ENCODE peak calls at places on chromosome 14, in ten cellular contexts. One of them, this sample, is unnamed.

GRCh38 chr14:101362529-101363260 is 198.6 kb upstream of the DIO3 start:
- DNase-seq in CD8-positive, alpha-beta memory T cell: no peak
- DNase-seq in right cardiac atrium: no peak
- DNase-seq in CD8-positive, alpha-beta T cell: peak; percentile 21
- DNase-seq in naive thymus-derived CD4-positive, alpha-beta T cell: no peak
- DNase-seq in brain microvascular endothelial cell: no peak
- DNase-seq in MM.1S: no peak
- DNase-seq in IMR-90: no peak
- DNase-seq in tibial artery: no peak
- DNase-seq in left ventricle myocardium inferior: no peak
- DNase-seq in this sample: no peak

GRCh38 chr14:52315355-52315718 is 1.2 kb downstream of the PTGER2 start:
- DNase-seq in MM.1S: no peak
- DNase-seq in brain microvascular endothelial cell: no peak
- DNase-seq in tibial artery: no peak
- DNase-seq in right cardiac atrium: no peak
- DNase-seq in left ventricle myocardium inferior: no peak
- DNase-seq in naive thymus-derived CD4-positive, alpha-beta T cell: no peak
- DNase-seq in CD8-positive, alpha-beta memory T cell: peak; percentile 31
- DNase-seq in IMR-90: peak; percentile 39
- DNase-seq in CD8-positive, alpha-beta T cell: no peak
- DNase-seq in this sample: no peak

GRCh38 chr14:31893156-31893813 is 183.8 kb upstream of the ARHGAP5 start:
- DNase-seq in naive thymus-derived CD4-positive, alpha-beta T cell: no peak
- DNase-seq in MM.1S: no peak
- DNase-seq in CD8-positive, alpha-beta memory T cell: no peak
- DNase-seq in CD8-positive, alpha-beta T cell: no peak
- DNase-seq in tibial artery: no peak
- DNase-seq in brain microvascular endothelial cell: no peak
- DNase-seq in left ventricle myocardium inferior: no peak
- DNase-seq in IMR-90: peak; percentile 39
- DNase-seq in right cardiac atrium: no peak
- DNase-seq in this sample: no peak

GRCh38 chr14:88554458-88555286 is at the start of gene PTPN21:
- DNase-seq in brain microvascular endothelial cell: peak; percentile 42
- DNase-seq in left ventricle myocardium inferior: peak; percentile 82
- DNase-seq in right cardiac atrium: peak; percentile 91
- DNase-seq in IMR-90: peak; percentile 64
- DNase-seq in tibial artery: peak; percentile 64
- DNase-seq in MM.1S: peak; percentile 17
- DNase-seq in naive thymus-derived CD4-positive, alpha-beta T cell: no peak
- DNase-seq in CD8-positive, alpha-beta T cell: no peak
- DNase-seq in CD8-positive, alpha-beta memory T cell: no peak
- DNase-seq in this sample: peak; percentile 94

GRCh38 chr14:68911594-68912227 is 67.4 kb downstream of the ACTN1 start:
- DNase-seq in brain microvascular endothelial cell: peak; percentile 55
- DNase-seq in right cardiac atrium: peak; percentile 87
- DNase-seq in tibial artery: peak; percentile 74
- DNase-seq in CD8-positive, alpha-beta memory T cell: peak; percentile 61
- DNase-seq in left ventricle myocardium inferior: peak; percentile 64
- DNase-seq in IMR-90: peak; percentile 75
- DNase-seq in naive thymus-derived CD4-positive, alpha-beta T cell: peak; percentile 81
- DNase-seq in CD8-positive, alpha-beta T cell: peak; percentile 86
- DNase-seq in MM.1S: peak; percentile 36
- DNase-seq in this sample: peak; percentile 92

GRCh38 chr14:64114166-64114565 is 180.0 kb downstream of the ESR2 start:
- DNase-seq in naive thymus-derived CD4-positive, alpha-beta T cell: no peak
- DNase-seq in CD8-positive, alpha-beta T cell: no peak
- DNase-seq in brain microvascular endothelial cell: peak; percentile 49
- DNase-seq in left ventricle myocardium inferior: no peak
- DNase-seq in IMR-90: peak; percentile 21
- DNase-seq in CD8-positive, alpha-beta memory T cell: no peak
- DNase-seq in right cardiac atrium: no peak
- DNase-seq in tibial artery: no peak
- DNase-seq in MM.1S: no peak
- DNase-seq in this sample: no peak

GRCh38 chr14:69204753-69205152 is 13.5 kb downstream of the EXD2 start:
- DNase-seq in brain microvascular endothelial cell: no peak
- DNase-seq in CD8-positive, alpha-beta memory T cell: no peak
- DNase-seq in CD8-positive, alpha-beta T cell: no peak
- DNase-seq in tibial artery: no peak
- DNase-seq in left ventricle myocardium inferior: no peak
- DNase-seq in IMR-90: no peak
- DNase-seq in MM.1S: no peak
- DNase-seq in naive thymus-derived CD4-positive, alpha-beta T cell: no peak
- DNase-seq in right cardiac atrium: no peak
- DNase-seq in this sample: no peak

GRCh38 chr14:64682173-64682710 is 22.0 kb upstream of the PLEKHG3 start:
- DNase-seq in MM.1S: no peak
- DNase-seq in CD8-positive, alpha-beta T cell: no peak
- DNase-seq in CD8-positive, alpha-beta memory T cell: no peak
- DNase-seq in tibial artery: peak; percentile 83
- DNase-seq in right cardiac atrium: peak; percentile 92
- DNase-seq in brain microvascular endothelial cell: peak; percentile 32
- DNase-seq in naive thymus-derived CD4-positive, alpha-beta T cell: no peak
- DNase-seq in IMR-90: peak; percentile 38
- DNase-seq in left ventricle myocardium inferior: peak; percentile 64
- DNase-seq in this sample: no peak

GRCh38 chr14:93832665-93833064 is 44.4 kb upstream of the PRIMA1 start:
- DNase-seq in left ventricle myocardium inferior: peak; percentile 48
- DNase-seq in brain microvascular endothelial cell: no peak
- DNase-seq in naive thymus-derived CD4-positive, alpha-beta T cell: no peak
- DNase-seq in tibial artery: no peak
- DNase-seq in IMR-90: no peak
- DNase-seq in CD8-positive, alpha-beta memory T cell: no peak
- DNase-seq in MM.1S: no peak
- DNase-seq in CD8-positive, alpha-beta T cell: no peak
- DNase-seq in right cardiac atrium: peak; percentile 63
- DNase-seq in this sample: peak; percentile 81

GRCh38 chr14:102630405-102630804 is 38.0 kb downstream of the RCOR1 start:
- DNase-seq in left ventricle myocardium inferior: no peak
- DNase-seq in CD8-positive, alpha-beta memory T cell: no peak
- DNase-seq in tibial artery: no peak
- DNase-seq in right cardiac atrium: no peak
- DNase-seq in MM.1S: no peak
- DNase-seq in naive thymus-derived CD4-positive, alpha-beta T cell: no peak
- DNase-seq in brain microvascular endothelial cell: no peak
- DNase-seq in CD8-positive, alpha-beta T cell: no peak
- DNase-seq in IMR-90: no peak
- DNase-seq in this sample: no peak

DNA sequence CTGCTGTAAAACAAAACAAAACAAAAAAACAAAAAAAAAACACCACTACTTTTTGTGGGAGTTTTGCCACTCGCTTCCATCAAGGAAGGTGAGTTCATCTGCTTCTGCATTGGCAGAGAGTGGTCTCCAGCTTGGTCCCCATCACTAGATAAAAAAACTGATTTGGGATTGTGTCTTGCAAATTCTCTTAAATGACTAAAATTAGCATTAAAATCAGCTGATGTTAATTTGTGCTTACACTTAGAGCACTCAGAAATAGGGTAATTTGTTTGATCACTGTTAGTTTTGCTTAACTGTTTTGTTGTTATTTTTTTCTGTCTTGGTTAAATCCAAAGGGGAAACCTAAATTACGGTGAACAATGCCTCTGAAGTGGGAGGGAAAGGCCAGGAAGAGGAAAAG is 1048.0 kb downstream of the LRFN5 start:
- DNase-seq in left ventricle myocardium inferior: no peak
- DNase-seq in CD8-positive, alpha-beta T cell: no peak
- DNase-seq in brain microvascular endothelial cell: no peak
- DNase-seq in CD8-positive, alpha-beta memory T cell: no peak
- DNase-seq in right cardiac atrium: no peak
- DNase-seq in naive thymus-derived CD4-positive, alpha-beta T cell: no peak
- DNase-seq in tibial artery: no peak
- DNase-seq in IMR-90: no peak
- DNase-seq in MM.1S: no peak
- DNase-seq in this sample: no peak
- H3K27me3 ChIP-seq in left ventricle myocardium inferior: no peaks in the 10 kb centered on the region
- H3K27me3 ChIP-seq in CD8-positive, alpha-beta T cell: no peaks in the 10 kb centered on the region
- H3K27me3 ChIP-seq in brain microvascular endothelial cell: no peaks in the 10 kb centered on the region
- H3K27me3 ChIP-seq in CD8-positive, alpha-beta memory T cell: no peaks in the 10 kb centered on the region
- H3K27me3 ChIP-seq in right cardiac atrium: no peaks in the 10 kb centered on the region
- H3K27me3 ChIP-seq in naive thymus-derived CD4-positive, alpha-beta T cell: no peaks in the 10 kb centered on the region
- H3K27me3 ChIP-seq in tibial artery: no peaks in the 10 kb centered on the region
- H3K27me3 ChIP-seq in IMR-90: no peaks in the 10 kb centered on the region
- H3K27me3 ChIP-seq in MM.1S: no peaks in the 10 kb centered on the region
- H3K27me3 ChIP-seq in this sample: no peaks in the 10 kb centered on the region

GRCh38 chr14:66306101-66306500 is 180.1 kb upstream of the CCDC196 start:
- DNase-seq in CD8-positive, alpha-beta memory T cell: no peak
- DNase-seq in left ventricle myocardium inferior: no peak
- DNase-seq in tibial artery: no peak
- DNase-seq in right cardiac atrium: no peak
- DNase-seq in CD8-positive, alpha-beta T cell: no peak
- DNase-seq in naive thymus-derived CD4-positive, alpha-beta T cell: no peak
- DNase-seq in brain microvascular endothelial cell: no peak
- DNase-seq in IMR-90: no peak
- DNase-seq in MM.1S: no peak
- DNase-seq in this sample: no peak
- H3K27me3 ChIP-seq in CD8-positive, alpha-beta memory T cell: no peaks in the 10 kb centered on the region
- H3K27me3 ChIP-seq in left ventricle myocardium inferior: no peaks in the 10 kb centered on the region
- H3K27me3 ChIP-seq in tibial artery: no peaks in the 10 kb centered on the region
- H3K27me3 ChIP-seq in right cardiac atrium: no peaks in the 10 kb centered on the region
- H3K27me3 ChIP-seq in CD8-positive, alpha-beta T cell: no peaks in the 10 kb centered on the region
- H3K27me3 ChIP-seq in naive thymus-derived CD4-positive, alpha-beta T cell: no peaks in the 10 kb centered on the region
- H3K27me3 ChIP-seq in brain microvascular endothelial cell: no peaks in the 10 kb centered on the region
- H3K27me3 ChIP-seq in IMR-90: no peaks in the 10 kb centered on the region
- H3K27me3 ChIP-seq in MM.1S: no peaks in the 10 kb centered on the region
- H3K27me3 ChIP-seq in this sample: no peaks in the 10 kb centered on the region

GRCh38 chr14:103840016-103840415 is 7.4 kb downstream of the PPP1R13B start:
- DNase-seq in left ventricle myocardium inferior: no peak
- DNase-seq in brain microvascular endothelial cell: no peak
- DNase-seq in MM.1S: no peak
- DNase-seq in tibial artery: no peak
- DNase-seq in CD8-positive, alpha-beta T cell: no peak
- DNase-seq in right cardiac atrium: no peak
- DNase-seq in IMR-90: no peak
- DNase-seq in naive thymus-derived CD4-positive, alpha-beta T cell: no peak
- DNase-seq in CD8-positive, alpha-beta memory T cell: no peak
- DNase-seq in this sample: no peak

GRCh38 chr14:103836976-103837725 is 10.2 kb downstream of the PPP1R13B start:
- DNase-seq in tibial artery: no peak
- DNase-seq in MM.1S: no peak
- DNase-seq in IMR-90: no peak
- DNase-seq in CD8-positive, alpha-beta T cell: no peak
- DNase-seq in right cardiac atrium: no peak
- DNase-seq in left ventricle myocardium inferior: no peak
- DNase-seq in naive thymus-derived CD4-positive, alpha-beta T cell: no peak
- DNase-seq in CD8-positive, alpha-beta memory T cell: no peak
- DNase-seq in brain microvascular endothelial cell: no peak
- DNase-seq in this sample: no peak

GRCh38 chr14:103839569-103839968 is 7.8 kb downstream of the PPP1R13B start:
- DNase-seq in tibial artery: no peak
- DNase-seq in CD8-positive, alpha-beta memory T cell: no peak
- DNase-seq in IMR-90: no peak
- DNase-seq in right cardiac atrium: no peak
- DNase-seq in naive thymus-derived CD4-positive, alpha-beta T cell: no peak
- DNase-seq in CD8-positive, alpha-beta T cell: no peak
- DNase-seq in left ventricle myocardium inferior: no peak
- DNase-seq in MM.1S: no peak
- DNase-seq in brain microvascular endothelial cell: no peak
- DNase-seq in this sample: no peak

GRCh38 chr14:103834956-103835355 is 12.4 kb downstream of the PPP1R13B start:
- DNase-seq in brain microvascular endothelial cell: no peak
- DNase-seq in naive thymus-derived CD4-positive, alpha-beta T cell: no peak
- DNase-seq in left ventricle myocardium inferior: no peak
- DNase-seq in IMR-90: no peak
- DNase-seq in CD8-positive, alpha-beta memory T cell: no peak
- DNase-seq in tibial artery: no peak
- DNase-seq in MM.1S: no peak
- DNase-seq in right cardiac atrium: no peak
- DNase-seq in CD8-positive, alpha-beta T cell: no peak
- DNase-seq in this sample: no peak

DNA sequence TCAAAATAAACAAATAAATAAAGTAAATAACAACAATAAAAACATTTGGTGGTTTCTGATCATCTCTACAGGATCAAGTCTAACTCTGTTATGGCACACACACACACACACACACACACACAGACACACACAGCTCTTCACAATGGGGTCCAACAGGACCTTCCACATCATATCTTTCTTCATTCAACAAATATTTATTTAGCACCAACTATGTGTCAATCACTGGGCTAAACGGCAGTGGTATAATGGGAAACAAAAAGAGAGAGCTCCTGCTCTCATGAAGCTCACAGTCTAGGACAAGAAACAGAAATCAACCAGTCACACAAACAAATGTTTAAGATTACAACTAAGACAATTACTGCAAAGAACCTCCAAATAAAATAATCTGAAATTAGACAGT is 9.3 kb downstream of the PPP1R13B start:
- DNase-seq in IMR-90: no peak
- DNase-seq in CD8-positive, alpha-beta T cell: no peak
- DNase-seq in tibial artery: no peak
- DNase-seq in left ventricle myocardium inferior: no peak
- DNase-seq in brain microvascular endothelial cell: no peak
- DNase-seq in MM.1S: no peak
- DNase-seq in naive thymus-derived CD4-positive, alpha-beta T cell: no peak
- DNase-seq in CD8-positive, alpha-beta memory T cell: no peak
- DNase-seq in right cardiac atrium: no peak
- DNase-seq in this sample: no peak
- H3K27me3 ChIP-seq in IMR-90: no peaks in the 10 kb centered on the region
- H3K27me3 ChIP-seq in CD8-positive, alpha-beta T cell: no peaks in the 10 kb centered on the region
- H3K27me3 ChIP-seq in tibial artery: no peaks in the 10 kb centered on the region
- H3K27me3 ChIP-seq in left ventricle myocardium inferior: no peaks in the 10 kb centered on the region
- H3K27me3 ChIP-seq in brain microvascular endothelial cell: no peaks in the 10 kb centered on the region
- H3K27me3 ChIP-seq in MM.1S: no peaks in the 10 kb centered on the region
- H3K27me3 ChIP-seq in naive thymus-derived CD4-positive, alpha-beta T cell: no peaks in the 10 kb centered on the region
- H3K27me3 ChIP-seq in CD8-positive, alpha-beta memory T cell: no peaks in the 10 kb centered on the region
- H3K27me3 ChIP-seq in right cardiac atrium: no peaks in the 10 kb centered on the region
- H3K27me3 ChIP-seq in this sample: no peaks in the 10 kb centered on the region

GRCh38 chr14:76289276-76289675 is 86.7 kb upstream of the ESRRB start:
- DNase-seq in MM.1S: no peak
- DNase-seq in brain microvascular endothelial cell: no peak
- DNase-seq in naive thymus-derived CD4-positive, alpha-beta T cell: no peak
- DNase-seq in CD8-positive, alpha-beta memory T cell: no peak
- DNase-seq in CD8-positive, alpha-beta T cell: no peak
- DNase-seq in tibial artery: no peak
- DNase-seq in IMR-90: no peak
- DNase-seq in right cardiac atrium: no peak
- DNase-seq in left ventricle myocardium inferior: no peak
- DNase-seq in this sample: no peak

GRCh38 chr14:76292561-76292960 is 83.4 kb upstream of the ESRRB start:
- DNase-seq in left ventricle myocardium inferior: no peak
- DNase-seq in MM.1S: no peak
- DNase-seq in naive thymus-derived CD4-positive, alpha-beta T cell: no peak
- DNase-seq in IMR-90: no peak
- DNase-seq in CD8-positive, alpha-beta memory T cell: no peak
- DNase-seq in right cardiac atrium: no peak
- DNase-seq in tibial artery: no peak
- DNase-seq in brain microvascular endothelial cell: no peak
- DNase-seq in CD8-positive, alpha-beta T cell: peak; percentile 25
- DNase-seq in this sample: no peak

GRCh38 chr14:76294876-76295275 is 81.1 kb upstream of the ESRRB start:
- DNase-seq in brain microvascular endothelial cell: no peak
- DNase-seq in CD8-positive, alpha-beta T cell: peak; percentile 11
- DNase-seq in naive thymus-derived CD4-positive, alpha-beta T cell: no peak
- DNase-seq in left ventricle myocardium inferior: no peak
- DNase-seq in right cardiac atrium: no peak
- DNase-seq in IMR-90: no peak
- DNase-seq in CD8-positive, alpha-beta memory T cell: no peak
- DNase-seq in tibial artery: no peak
- DNase-seq in MM.1S: no peak
- DNase-seq in this sample: no peak

GRCh38 chr14:76293923-76294322 is 82.0 kb upstream of the ESRRB start:
- DNase-seq in IMR-90: no peak
- DNase-seq in right cardiac atrium: no peak
- DNase-seq in MM.1S: no peak
- DNase-seq in naive thymus-derived CD4-positive, alpha-beta T cell: no peak
- DNase-seq in CD8-positive, alpha-beta T cell: no peak
- DNase-seq in CD8-positive, alpha-beta memory T cell: no peak
- DNase-seq in left ventricle myocardium inferior: no peak
- DNase-seq in brain microvascular endothelial cell: no peak
- DNase-seq in tibial artery: no peak
- DNase-seq in this sample: no peak

GRCh38 chr14:76293221-76293620 is 82.7 kb upstream of the ESRRB start:
- DNase-seq in brain microvascular endothelial cell: no peak
- DNase-seq in MM.1S: no peak
- DNase-seq in left ventricle myocardium inferior: no peak
- DNase-seq in tibial artery: no peak
- DNase-seq in CD8-positive, alpha-beta memory T cell: no peak
- DNase-seq in right cardiac atrium: no peak
- DNase-seq in naive thymus-derived CD4-positive, alpha-beta T cell: no peak
- DNase-seq in IMR-90: no peak
- DNase-seq in CD8-positive, alpha-beta T cell: no peak
- DNase-seq in this sample: no peak
- H3K27me3 ChIP-seq in brain microvascular endothelial cell: no peaks in the 10 kb centered on the region
- H3K27me3 ChIP-seq in MM.1S: no peaks in the 10 kb centered on the region
- H3K27me3 ChIP-seq in left ventricle myocardium inferior: peaks cover 11% of the 10 kb centered on the region
- H3K27me3 ChIP-seq in tibial artery: no peaks in the 10 kb centered on the region
- H3K27me3 ChIP-seq in CD8-positive, alpha-beta memory T cell: no peaks in the 10 kb centered on the region
- H3K27me3 ChIP-seq in right cardiac atrium: no peaks in the 10 kb centered on the region
- H3K27me3 ChIP-seq in naive thymus-derived CD4-positive, alpha-beta T cell: no peaks in the 10 kb centered on the region
- H3K27me3 ChIP-seq in IMR-90: peaks cover 6% of the 10 kb centered on the region
- H3K27me3 ChIP-seq in CD8-positive, alpha-beta T cell: no peaks in the 10 kb centered on the region
- H3K27me3 ChIP-seq in this sample: peaks cover 7% of the 10 kb centered on the region